ENCODE peak calls at places on chromosome 12, in nine cellular contexts. One of them, this sample, is unnamed.

GRCh38 chr12:51264297-51264696 is 5.9 kb downstream of the SMAGP start:
- DNase-seq in heart left ventricle: no peak
- DNase-seq in IMR-90: no peak
- DNase-seq in tibial nerve: no peak
- DNase-seq in stomach: no peak
- DNase-seq in prostate gland: no peak
- DNase-seq in right lobe of liver: no peak
- DNase-seq in adrenal gland: no peak
- DNase-seq in A549: no peak
- DNase-seq in this sample: no peak

GRCh38 chr12:64522316-64522715 is 70.4 kb downstream of the TBK1 start:
- DNase-seq in heart left ventricle: no peak
- DNase-seq in IMR-90: peak; percentile 60
- DNase-seq in tibial nerve: no peak
- DNase-seq in stomach: no peak
- DNase-seq in prostate gland: no peak
- DNase-seq in right lobe of liver: no peak
- DNase-seq in adrenal gland: no peak
- DNase-seq in A549: no peak
- DNase-seq in this sample: no peak

GRCh38 chr12:62279961-62280360 is 19.8 kb downstream of the USP15 start:
- DNase-seq in heart left ventricle: no peak
- DNase-seq in IMR-90: no peak
- DNase-seq in tibial nerve: no peak
- DNase-seq in stomach: no peak
- DNase-seq in prostate gland: no peak
- DNase-seq in right lobe of liver: no peak
- DNase-seq in adrenal gland: no peak
- DNase-seq in A549: no peak
- DNase-seq in this sample: no peak

GRCh38 chr12:56894698-56895368 is 39.4 kb downstream of the SDR9C7 start:
- DNase-seq in heart left ventricle: no peak
- DNase-seq in IMR-90: no peak
- DNase-seq in tibial nerve: no peak
- DNase-seq in stomach: no peak
- DNase-seq in prostate gland: no peak
- DNase-seq in right lobe of liver: no peak
- DNase-seq in adrenal gland: no peak
- DNase-seq in A549: no peak
- DNase-seq in this sample: no peak

GRCh38 chr12:60052483-60052882 is 456.7 kb downstream of the SLC16A7 start:
- DNase-seq in heart left ventricle: no peak
- DNase-seq in IMR-90: peak; percentile 13
- DNase-seq in tibial nerve: no peak
- DNase-seq in stomach: no peak
- DNase-seq in prostate gland: no peak
- DNase-seq in right lobe of liver: no peak
- DNase-seq in adrenal gland: no peak
- DNase-seq in A549: no peak
- DNase-seq in this sample: no peak

GRCh38 chr12:55925870-55926737 is 1.6 kb downstream of the PYM1 start:
- DNase-seq in heart left ventricle: no peak
- DNase-seq in IMR-90: no peak
- DNase-seq in tibial nerve: no peak
- DNase-seq in stomach: no peak
- DNase-seq in prostate gland: no peak
- DNase-seq in right lobe of liver: no peak
- DNase-seq in adrenal gland: no peak
- DNase-seq in A549: no peak
- DNase-seq in this sample: no peak

GRCh38 chr12:2754208-2754607 is 40.6 kb upstream of the FKBP4 start:
- DNase-seq in heart left ventricle: no peak
- DNase-seq in IMR-90: no peak
- DNase-seq in tibial nerve: no peak
- DNase-seq in stomach: no peak
- DNase-seq in prostate gland: no peak
- DNase-seq in right lobe of liver: no peak
- DNase-seq in adrenal gland: no peak
- DNase-seq in A549: no peak
- DNase-seq in this sample: no peak

GRCh38 chr12:72330291-72330690 is 58.1 kb downstream of the TRHDE start:
- DNase-seq in heart left ventricle: no peak
- DNase-seq in IMR-90: peak; percentile 82
- DNase-seq in tibial nerve: no peak
- DNase-seq in stomach: no peak
- DNase-seq in prostate gland: no peak
- DNase-seq in right lobe of liver: no peak
- DNase-seq in adrenal gland: no peak
- DNase-seq in A549: no peak
- DNase-seq in this sample: no peak

GRCh38 chr12:111193511-111193910 is 175.4 kb downstream of the PHETA1 start:
- DNase-seq in heart left ventricle: no peak
- DNase-seq in IMR-90: no peak
- DNase-seq in tibial nerve: no peak
- DNase-seq in stomach: no peak
- DNase-seq in prostate gland: no peak
- DNase-seq in right lobe of liver: no peak
- DNase-seq in adrenal gland: no peak
- DNase-seq in A549: no peak
- DNase-seq in this sample: no peak

GRCh38 chr12:111192657-111193056 is 176.2 kb downstream of the PHETA1 start:
- DNase-seq in heart left ventricle: no peak
- DNase-seq in IMR-90: no peak
- DNase-seq in tibial nerve: no peak
- DNase-seq in stomach: no peak
- DNase-seq in prostate gland: no peak
- DNase-seq in right lobe of liver: no peak
- DNase-seq in adrenal gland: no peak
- DNase-seq in A549: no peak
- DNase-seq in this sample: no peak

GRCh38 chr12:111194703-111195051 is 174.2 kb downstream of the PHETA1 start:
- DNase-seq in heart left ventricle: no peak
- DNase-seq in IMR-90: no peak
- DNase-seq in tibial nerve: no peak
- DNase-seq in stomach: no peak
- DNase-seq in prostate gland: no peak
- DNase-seq in right lobe of liver: no peak
- DNase-seq in adrenal gland: no peak
- DNase-seq in A549: no peak
- DNase-seq in this sample: no peak

GRCh38 chr12:111193977-111194702 is 174.8 kb downstream of the PHETA1 start:
- DNase-seq in heart left ventricle: no peak
- DNase-seq in IMR-90: no peak
- DNase-seq in tibial nerve: no peak
- DNase-seq in stomach: no peak
- DNase-seq in prostate gland: no peak
- DNase-seq in right lobe of liver: no peak
- DNase-seq in adrenal gland: no peak
- DNase-seq in A549: no peak
- DNase-seq in this sample: no peak

GRCh38 chr12:111193067-111193466 is 175.8 kb downstream of the PHETA1 start:
- DNase-seq in heart left ventricle: no peak
- DNase-seq in IMR-90: no peak
- DNase-seq in tibial nerve: no peak
- DNase-seq in stomach: no peak
- DNase-seq in prostate gland: no peak
- DNase-seq in right lobe of liver: no peak
- DNase-seq in adrenal gland: no peak
- DNase-seq in A549: no peak
- DNase-seq in this sample: no peak
- H3K4me1 ChIP-seq in heart left ventricle: no peaks in the 10 kb centered on the region
- H3K4me1 ChIP-seq in IMR-90: no peaks in the 10 kb centered on the region
- H3K4me1 ChIP-seq in tibial nerve: no peaks in the 10 kb centered on the region
- H3K4me1 ChIP-seq in stomach: no peaks in the 10 kb centered on the region
- H3K4me1 ChIP-seq in prostate gland: no peaks in the 10 kb centered on the region
- H3K4me1 ChIP-seq in right lobe of liver: no peaks in the 10 kb centered on the region
- H3K4me1 ChIP-seq in adrenal gland: no peaks in the 10 kb centered on the region
- H3K4me1 ChIP-seq in A549: no peaks in the 10 kb centered on the region
- H3K4me1 ChIP-seq in this sample: no peaks in the 10 kb centered on the region

GRCh38 chr12:132392389-132393244 is 63.2 kb upstream of the GALNT9 start:
- DNase-seq in heart left ventricle: no peak
- DNase-seq in IMR-90: no peak
- DNase-seq in tibial nerve: no peak
- DNase-seq in stomach: no peak
- DNase-seq in prostate gland: no peak
- DNase-seq in right lobe of liver: no peak
- DNase-seq in adrenal gland: no peak
- DNase-seq in A549: no peak
- DNase-seq in this sample: peak; percentile 55

GRCh38 chr12:132395908-132396305 is 66.5 kb upstream of the GALNT9 start:
- DNase-seq in heart left ventricle: no peak
- DNase-seq in IMR-90: no peak
- DNase-seq in tibial nerve: no peak
- DNase-seq in stomach: no peak
- DNase-seq in prostate gland: no peak
- DNase-seq in right lobe of liver: no peak
- DNase-seq in adrenal gland: peak; percentile 4
- DNase-seq in A549: no peak
- DNase-seq in this sample: no peak

GRCh38 chr12:132393245-132393795 is 63.9 kb upstream of the GALNT9 start:
- DNase-seq in heart left ventricle: no peak
- DNase-seq in IMR-90: no peak
- DNase-seq in tibial nerve: no peak
- DNase-seq in stomach: no peak
- DNase-seq in prostate gland: no peak
- DNase-seq in right lobe of liver: no peak
- DNase-seq in adrenal gland: peak; percentile 61
- DNase-seq in A549: peak; percentile 83
- DNase-seq in this sample: peak; percentile 33

GRCh38 chr12:132395192-132395907 is 66.0 kb upstream of the GALNT9 start:
- DNase-seq in heart left ventricle: no peak
- DNase-seq in IMR-90: no peak
- DNase-seq in tibial nerve: no peak
- DNase-seq in stomach: no peak
- DNase-seq in prostate gland: no peak
- DNase-seq in right lobe of liver: no peak
- DNase-seq in adrenal gland: peak; percentile 2
- DNase-seq in A549: no peak
- DNase-seq in this sample: peak; percentile 65

DNA sequence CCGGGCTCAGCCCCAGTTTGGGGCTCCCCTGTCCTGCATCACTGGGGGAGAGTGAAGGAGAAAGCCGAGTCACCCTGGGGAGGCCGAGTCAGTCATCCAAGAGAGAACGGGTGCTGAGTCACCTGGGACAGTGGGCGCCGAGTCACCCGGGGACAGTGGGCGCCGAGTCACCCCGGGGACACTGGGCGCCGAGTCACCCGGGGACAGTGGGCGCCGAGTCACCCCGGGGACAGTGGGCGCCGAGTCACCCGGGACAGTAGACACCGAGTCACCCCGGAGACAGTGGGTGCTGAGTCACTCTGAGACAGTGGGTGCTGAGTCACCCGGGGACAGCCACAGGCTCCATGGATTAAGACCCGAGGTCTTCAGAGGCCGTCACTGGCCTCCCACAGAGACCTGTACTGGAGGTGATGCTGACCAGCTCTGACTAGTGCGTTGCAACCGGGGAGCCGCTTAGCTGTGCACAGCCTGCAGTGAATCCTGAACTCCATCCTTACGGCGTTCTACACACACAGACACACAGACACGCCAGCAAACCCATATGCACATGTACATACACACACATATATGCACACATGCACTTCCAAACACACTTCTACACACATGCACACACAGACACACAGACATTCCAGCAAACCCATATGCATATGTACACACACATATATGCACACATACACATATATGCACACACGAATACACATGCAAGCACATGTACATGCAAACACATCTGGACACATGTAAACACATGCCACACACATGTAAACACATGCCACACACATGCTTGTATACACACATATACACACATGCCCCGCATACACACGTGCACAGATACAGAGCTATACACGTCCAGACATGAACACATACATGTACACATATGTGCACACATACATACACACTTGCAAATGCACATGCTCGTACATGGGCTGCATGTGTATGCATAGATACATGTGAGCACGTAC is 64.9 kb upstream of the GALNT9 start:
- DNase-seq in heart left ventricle: no peak
- DNase-seq in IMR-90: no peak
- DNase-seq in tibial nerve: no peak
- DNase-seq in stomach: no peak
- DNase-seq in prostate gland: no peak
- DNase-seq in right lobe of liver: no peak
- DNase-seq in adrenal gland: no peak
- DNase-seq in A549: peak; percentile 74
- DNase-seq in this sample: peak; percentile 43
- TF ChIP-seq CTCF in heart left ventricle: no peak
- TF ChIP-seq CTCF in IMR-90: no peak
- TF ChIP-seq CTCF in tibial nerve: no peak
- TF ChIP-seq CTCF in stomach: no peak
- TF ChIP-seq CTCF in prostate gland: no peak
- TF ChIP-seq CTCF in right lobe of liver: no peak
- TF ChIP-seq CTCF in adrenal gland: no peak
- TF ChIP-seq CTCF in A549: no peak
- TF ChIP-seq CTCF in this sample: no peak

GRCh38 chr12:109764776-109765492 is 51.3 kb downstream of the FAM222A start:
- DNase-seq in heart left ventricle: no peak
- DNase-seq in IMR-90: no peak
- DNase-seq in tibial nerve: no peak
- DNase-seq in stomach: peak; percentile 24
- DNase-seq in prostate gland: no peak
- DNase-seq in right lobe of liver: peak; percentile 37
- DNase-seq in adrenal gland: no peak
- DNase-seq in A549: no peak
- DNase-seq in this sample: no peak
- TF ChIP-seq POLR2A in heart left ventricle: no peak
- TF ChIP-seq POLR2A in IMR-90: no peak
- TF ChIP-seq POLR2A in tibial nerve: no peak
- TF ChIP-seq POLR2A in stomach: no peak
- TF ChIP-seq POLR2A in prostate gland: no peak
- TF ChIP-seq POLR2A in right lobe of liver: no peak
- TF ChIP-seq POLR2A in adrenal gland: no peak
- TF ChIP-seq POLR2A in A549: no peak
- TF ChIP-seq POLR2A in this sample: no peak

GRCh38 chr12:14843425-14843887 is at the start of gene ART4:
- DNase-seq in heart left ventricle: peak; percentile 33
- DNase-seq in IMR-90: no peak
- DNase-seq in tibial nerve: no peak
- DNase-seq in stomach: no peak
- DNase-seq in prostate gland: no peak
- DNase-seq in right lobe of liver: peak; percentile 94
- DNase-seq in adrenal gland: no peak
- DNase-seq in A549: no peak
- DNase-seq in this sample: peak; percentile 84

GRCh38 chr12:14841761-14842160 is 1.6 kb downstream of the ART4 start:
- DNase-seq in heart left ventricle: peak; percentile 59
- DNase-seq in IMR-90: peak; percentile 54
- DNase-seq in tibial nerve: no peak
- DNase-seq in stomach: no peak
- DNase-seq in prostate gland: peak; percentile 78
- DNase-seq in right lobe of liver: peak; percentile 87
- DNase-seq in adrenal gland: peak; percentile 85
- DNase-seq in A549: peak; percentile 70
- DNase-seq in this sample: no peak

GRCh38 chr12:14839262-14839661 is 4.1 kb downstream of the ART4 start:
- DNase-seq in heart left ventricle: no peak
- DNase-seq in IMR-90: no peak
- DNase-seq in tibial nerve: no peak
- DNase-seq in stomach: no peak
- DNase-seq in prostate gland: no peak
- DNase-seq in right lobe of liver: no peak
- DNase-seq in adrenal gland: no peak
- DNase-seq in A549: no peak
- DNase-seq in this sample: no peak

GRCh38 chr12:14842315-14842714 is 1.0 kb downstream of the ART4 start:
- DNase-seq in heart left ventricle: no peak
- DNase-seq in IMR-90: no peak
- DNase-seq in tibial nerve: no peak
- DNase-seq in stomach: no peak
- DNase-seq in prostate gland: no peak
- DNase-seq in right lobe of liver: no peak
- DNase-seq in adrenal gland: no peak
- DNase-seq in A549: no peak
- DNase-seq in this sample: no peak

GRCh38 chr12:14840616-14841015 is 2.7 kb downstream of the ART4 start:
- DNase-seq in heart left ventricle: no peak
- DNase-seq in IMR-90: no peak
- DNase-seq in tibial nerve: no peak
- DNase-seq in stomach: no peak
- DNase-seq in prostate gland: no peak
- DNase-seq in right lobe of liver: no peak
- DNase-seq in adrenal gland: no peak
- DNase-seq in A549: no peak
- DNase-seq in this sample: no peak
- H3K4me1 ChIP-seq in heart left ventricle: peaks cover 8% of the 10 kb centered on the region
- H3K4me1 ChIP-seq in IMR-90: peaks cover 6% of the 10 kb centered on the region
- H3K4me1 ChIP-seq in tibial nerve: peaks cover 18% of the 10 kb centered on the region
- H3K4me1 ChIP-seq in stomach: peaks cover 37% of the 10 kb centered on the region
- H3K4me1 ChIP-seq in prostate gland: peaks cover 8% of the 10 kb centered on the region
- H3K4me1 ChIP-seq in right lobe of liver: peaks cover 6% of the 10 kb centered on the region
- H3K4me1 ChIP-seq in adrenal gland: peaks cover 22% of the 10 kb centered on the region
- H3K4me1 ChIP-seq in A549: peaks cover 53% of the 10 kb centered on the region
- H3K4me1 ChIP-seq in this sample: peaks cover 38% of the 10 kb centered on the region

This sample was measured in spleen.